ENCODE peak calls at places on chromosomes 11 and 22, in six cellular contexts. K is hippocampal formation, X is WTC11, O is progenitor cell of endocrine pancreas, E is nucleus accumbens, C is NCI-H2107. G is an unnamed sample.
A peak's percentile ranks its signal among the peaks of the same experiment; 100 is the strongest.

GRCh38 chr22:50253046-50253580 is 2.0 kb upstream of the HDAC10 start:
- DNase-seq in K (no peak), X (no peak), O (no peak), E (no peak), C (no peak), G (no peak)

GRCh38 chr11:15969281-15969680 is 387.1 kb downstream of the SOX6 start:
- DNase-seq in K (peak; percentile 37), X (no peak), O (no peak), E (no peak), C (no peak), G (peak; percentile 29)

GRCh38 chr22:17083811-17084540 is 824 bp upstream of the IL17RA start:
- DNase-seq in K (no peak), X (no peak), O (no peak), E (no peak), C (no peak), G (no peak)

GRCh38 chr22:29710922-29711593 is 8.7 kb upstream of the CABP7 start:
- DNase-seq in K (no peak), X (no peak), O (no peak), E (no peak), C (no peak), G (no peak)

GRCh38 chr11:124301482-124301881 is 12.3 kb downstream of the OR8D1 start:
- DNase-seq in K (no peak), X (no peak), O (no peak), E (no peak), C (no peak), G (no peak)

GRCh38 chr11:15095736-15096228 is 18.9 kb upstream of the INSC start:
- DNase-seq in K (no peak), X (no peak), O (no peak), E (no peak), C (no peak), G (no peak)

GRCh38 chr22:22981670-22982571 is 88.4 kb upstream of the GNAZ start:
- DNase-seq in K (no peak), X (no peak), O (no peak), E (no peak), C (no peak), G (no peak)

GRCh38 chr11:90639687-90640086 is 416.8 kb upstream of the CHORDC1 start:
- DNase-seq in K (peak; percentile 4), X (no peak), O (no peak), E (no peak), C (no peak), G (no peak)

GRCh38 chr11:92384316-92384715 is 159.7 kb downstream of the FAT3 start:
- DNase-seq in K (no peak), X (no peak), O (no peak), E (no peak), C (no peak), G (no peak)

GRCh38 chr11:1853376-1854131 is 670 bp downstream of the LSP1 start:
- DNase-seq in K (no peak), X (no peak), O (no peak), E (no peak), C (no peak), G (no peak)

GRCh38 chr11:6629892-6630631 is 10.8 kb upstream of the TPP1 start:
- DNase-seq in K (no peak), X (peak; percentile 80), O (no peak), E (no peak), C (no peak), G (no peak)

GRCh38 chr11:125398994-125399638 is 96.9 kb downstream of the FEZ1 start:
- DNase-seq in K (no peak), X (no peak), O (no peak), E (no peak), C (no peak), G (no peak)

GRCh38 chr22:25081409-25081824 is 118.2 kb upstream of the CRYBB3 start:
- DNase-seq in K (no peak), X (peak; percentile 68), O (peak; percentile 21), E (no peak), C (no peak), G (no peak)

GRCh38 chr11:76861490-76861953 is 804 bp downstream of the ACER3 start:
- DNase-seq in K (no peak), X (no peak), O (no peak), E (no peak), C (no peak), G (no peak)

GRCh38 chr22:18024956-18025720 is 777 bp upstream of the MICAL3 start:
- DNase-seq in K (no peak), X (no peak), O (no peak), E (no peak), C (no peak), G (peak; percentile 35)

GRCh38 chr22:33785283-33785991 is 134.8 kb downstream of the LARGE1 start:
- DNase-seq in K (no peak), X (no peak), O (no peak), E (no peak), C (no peak), G (no peak)

GRCh38 chr22:28398987-28399386 is 280.7 kb downstream of the TTC28 start:
- DNase-seq in K (no peak), X (no peak), O (no peak), E (no peak), C (no peak), G (no peak)

GRCh38 chr11:130721736-130722135 is 194.5 kb downstream of the SNX19 start:
- DNase-seq in K (no peak), X (no peak), O (no peak), E (no peak), C (no peak), G (no peak)

G was measured in substantia nigra.